ENCODE peak calls at places on chromosome 13, in ten cellular contexts. One of them, this sample, is unnamed.

GRCh38 chr13:52983836-52984235 is 44.8 kb upstream of the OLFM4 start:
- DNase-seq in CD8-positive, alpha-beta T cell: no peak
- DNase-seq in GM10248: no peak
- DNase-seq in left ventricle myocardium superior: no peak
- DNase-seq in SHP77: no peak
- DNase-seq in C1 segment of cervical spinal cord: no peak
- DNase-seq in hepatocyte: no peak
- DNase-seq in effector CD4-positive, alpha-beta T cell: no peak
- DNase-seq in GM03348: no peak
- DNase-seq in effector CD8-positive, alpha-beta T cell: no peak
- DNase-seq in this sample: no peak

GRCh38 chr13:21011378-21011777 is 50.0 kb downstream of the LATS2 start:
- DNase-seq in CD8-positive, alpha-beta T cell: no peak
- DNase-seq in C1 segment of cervical spinal cord: no peak
- DNase-seq in left ventricle myocardium superior: no peak
- DNase-seq in SHP77: no peak
- DNase-seq in GM03348: no peak
- DNase-seq in hepatocyte: no peak
- DNase-seq in effector CD8-positive, alpha-beta T cell: no peak
- DNase-seq in effector CD4-positive, alpha-beta T cell: no peak
- DNase-seq in GM10248: no peak
- DNase-seq in this sample: no peak

GRCh38 chr13:32298695-32299094 is 16.5 kb downstream of the ZAR1L start:
- DNase-seq in hepatocyte: no peak
- DNase-seq in CD8-positive, alpha-beta T cell: no peak
- DNase-seq in left ventricle myocardium superior: no peak
- DNase-seq in C1 segment of cervical spinal cord: no peak
- DNase-seq in GM03348: no peak
- DNase-seq in SHP77: no peak
- DNase-seq in effector CD4-positive, alpha-beta T cell: no peak
- DNase-seq in GM10248: no peak
- DNase-seq in effector CD8-positive, alpha-beta T cell: no peak
- DNase-seq in this sample: no peak

GRCh38 chr13:110448230-110448629 is 113.3 kb downstream of the RAB20 start:
- DNase-seq in effector CD8-positive, alpha-beta T cell: no peak
- DNase-seq in CD8-positive, alpha-beta T cell: no peak
- DNase-seq in GM10248: no peak
- DNase-seq in hepatocyte: no peak
- DNase-seq in SHP77: no peak
- DNase-seq in C1 segment of cervical spinal cord: no peak
- DNase-seq in left ventricle myocardium superior: no peak
- DNase-seq in effector CD4-positive, alpha-beta T cell: no peak
- DNase-seq in GM03348: peak; percentile 44
- DNase-seq in this sample: no peak

GRCh38 chr13:74560325-74560724 is 426.1 kb upstream of the KLF12 start:
- DNase-seq in left ventricle myocardium superior: no peak
- DNase-seq in GM03348: no peak
- DNase-seq in GM10248: no peak
- DNase-seq in SHP77: no peak
- DNase-seq in CD8-positive, alpha-beta T cell: no peak
- DNase-seq in effector CD8-positive, alpha-beta T cell: no peak
- DNase-seq in hepatocyte: no peak
- DNase-seq in C1 segment of cervical spinal cord: no peak
- DNase-seq in effector CD4-positive, alpha-beta T cell: no peak
- DNase-seq in this sample: no peak

GRCh38 chr13:24626449-24626848 is 53.8 kb upstream of the ATP12A start:
- DNase-seq in GM03348: no peak
- DNase-seq in CD8-positive, alpha-beta T cell: no peak
- DNase-seq in GM10248: no peak
- DNase-seq in C1 segment of cervical spinal cord: no peak
- DNase-seq in SHP77: no peak
- DNase-seq in effector CD8-positive, alpha-beta T cell: no peak
- DNase-seq in hepatocyte: no peak
- DNase-seq in effector CD4-positive, alpha-beta T cell: no peak
- DNase-seq in left ventricle myocardium superior: no peak
- DNase-seq in this sample: peak; percentile 26

GRCh38 chr13:96817336-96817941 is 176.8 kb downstream of the OXGR1 start:
- DNase-seq in GM03348: peak; percentile 7
- DNase-seq in effector CD4-positive, alpha-beta T cell: no peak
- DNase-seq in hepatocyte: peak; percentile 30
- DNase-seq in CD8-positive, alpha-beta T cell: no peak
- DNase-seq in left ventricle myocardium superior: no peak
- DNase-seq in SHP77: no peak
- DNase-seq in C1 segment of cervical spinal cord: no peak
- DNase-seq in effector CD8-positive, alpha-beta T cell: no peak
- DNase-seq in GM10248: no peak
- DNase-seq in this sample: peak; percentile 25

GRCh38 chr13:51769455-51770127 is 34.4 kb downstream of the DHRS12 start:
- DNase-seq in effector CD8-positive, alpha-beta T cell: no peak
- DNase-seq in CD8-positive, alpha-beta T cell: no peak
- DNase-seq in effector CD4-positive, alpha-beta T cell: no peak
- DNase-seq in GM10248: no peak
- DNase-seq in left ventricle myocardium superior: peak; percentile 79
- DNase-seq in C1 segment of cervical spinal cord: no peak
- DNase-seq in hepatocyte: no peak
- DNase-seq in SHP77: no peak
- DNase-seq in GM03348: no peak
- DNase-seq in this sample: peak; percentile 41

GRCh38 chr13:83819156-83819555 is 63.1 kb downstream of the SLITRK1 start:
- DNase-seq in left ventricle myocardium superior: no peak
- DNase-seq in C1 segment of cervical spinal cord: no peak
- DNase-seq in effector CD8-positive, alpha-beta T cell: no peak
- DNase-seq in hepatocyte: no peak
- DNase-seq in GM03348: peak; percentile 39
- DNase-seq in SHP77: no peak
- DNase-seq in CD8-positive, alpha-beta T cell: no peak
- DNase-seq in GM10248: no peak
- DNase-seq in effector CD4-positive, alpha-beta T cell: no peak
- DNase-seq in this sample: no peak

GRCh38 chr13:25608181-25608580 is 236.4 kb downstream of the ATP8A2 start:
- DNase-seq in hepatocyte: no peak
- DNase-seq in effector CD8-positive, alpha-beta T cell: no peak
- DNase-seq in CD8-positive, alpha-beta T cell: no peak
- DNase-seq in GM10248: no peak
- DNase-seq in SHP77: peak; percentile 2
- DNase-seq in GM03348: no peak
- DNase-seq in left ventricle myocardium superior: no peak
- DNase-seq in effector CD4-positive, alpha-beta T cell: no peak
- DNase-seq in C1 segment of cervical spinal cord: no peak
- DNase-seq in this sample: no peak

GRCh38 chr13:43991773-43992201 is 112.1 kb downstream of the LACC1 start:
- DNase-seq in CD8-positive, alpha-beta T cell: no peak
- DNase-seq in C1 segment of cervical spinal cord: no peak
- DNase-seq in GM03348: no peak
- DNase-seq in hepatocyte: no peak
- DNase-seq in effector CD8-positive, alpha-beta T cell: no peak
- DNase-seq in SHP77: no peak
- DNase-seq in left ventricle myocardium superior: peak; percentile 86
- DNase-seq in effector CD4-positive, alpha-beta T cell: no peak
- DNase-seq in GM10248: no peak
- DNase-seq in this sample: no peak

GRCh38 chr13:49560270-49561063 is 24.9 kb downstream of the RCBTB1 start:
- DNase-seq in effector CD8-positive, alpha-beta T cell: no peak
- DNase-seq in GM10248: no peak
- DNase-seq in GM03348: no peak
- DNase-seq in effector CD4-positive, alpha-beta T cell: no peak
- DNase-seq in C1 segment of cervical spinal cord: no peak
- DNase-seq in hepatocyte: peak; percentile 66
- DNase-seq in CD8-positive, alpha-beta T cell: no peak
- DNase-seq in left ventricle myocardium superior: no peak
- DNase-seq in SHP77: no peak
- DNase-seq in this sample: peak; percentile 12

GRCh38 chr13:67740871-67741475 is 510.8 kb upstream of the PCDH9 start:
- DNase-seq in GM10248: no peak
- DNase-seq in CD8-positive, alpha-beta T cell: no peak
- DNase-seq in SHP77: no peak
- DNase-seq in effector CD4-positive, alpha-beta T cell: no peak
- DNase-seq in effector CD8-positive, alpha-beta T cell: no peak
- DNase-seq in left ventricle myocardium superior: no peak
- DNase-seq in GM03348: no peak
- DNase-seq in C1 segment of cervical spinal cord: no peak
- DNase-seq in hepatocyte: no peak
- DNase-seq in this sample: no peak

GRCh38 chr13:95948646-95949045 is 104.6 kb downstream of the UGGT2 start:
- DNase-seq in effector CD4-positive, alpha-beta T cell: no peak
- DNase-seq in GM10248: no peak
- DNase-seq in C1 segment of cervical spinal cord: no peak
- DNase-seq in CD8-positive, alpha-beta T cell: no peak
- DNase-seq in effector CD8-positive, alpha-beta T cell: no peak
- DNase-seq in SHP77: no peak
- DNase-seq in GM03348: no peak
- DNase-seq in hepatocyte: no peak
- DNase-seq in left ventricle myocardium superior: no peak
- DNase-seq in this sample: no peak

GRCh38 chr13:80778302-80778701 is 437.4 kb upstream of the SPRY2 start:
- DNase-seq in C1 segment of cervical spinal cord: no peak
- DNase-seq in SHP77: no peak
- DNase-seq in effector CD8-positive, alpha-beta T cell: no peak
- DNase-seq in left ventricle myocardium superior: no peak
- DNase-seq in GM10248: no peak
- DNase-seq in GM03348: no peak
- DNase-seq in CD8-positive, alpha-beta T cell: no peak
- DNase-seq in effector CD4-positive, alpha-beta T cell: no peak
- DNase-seq in hepatocyte: peak; percentile 10
- DNase-seq in this sample: no peak

This sample was measured in small intestine.